ENCODE peak calls at places on chromosomes 12 and 14, in five cellular contexts. I is uterus, T is NCI-H460, A is globus pallidus, F is fibroblast of the aortic adventitia. R is an unnamed sample.

GRCh38 chr12:57754411-57755193 is at the start of gene MARCHF9:
- DNase-seq in I (no peak), T (no peak), A (no peak), F (no peak), R (peak)

GRCh38 chr14:94388027-94388895 is at the start of gene SERPINA1:
- DNase-seq in I (no peak), T (no peak), A (no peak), F (no peak), R (no peak)

GRCh38 chr12:69821441-69822204 is 3.4 kb upstream of the MYRFL start:
- DNase-seq in I (no peak), T (no peak), A (peak), F (peak), R (no peak)

GRCh38 chr14:74913986-74914573 is 9.0 kb downstream of the RPS6KL1 start:
- DNase-seq in I (peak), T (peak), A (peak), F (peak), R (peak)

GRCh38 chr12:122203301-122203967 is at the start of gene B3GNT4:
- DNase-seq in I (peak), T (peak), A (no peak), F (peak), R (peak)

GRCh38 chr12:94326727-94327126 is 132.9 kb downstream of the CEP83 start:
- DNase-seq in I (no peak), T (no peak), A (no peak), F (peak), R (no peak)

GRCh38 chr12:107328442-107329133 is 235.2 kb upstream of the CRY1 start:
- DNase-seq in I (no peak), T (no peak), A (no peak), F (peak), R (no peak)

GRCh38 chr12:40946612-40947194 is 241.4 kb upstream of the PDZRN4 start:
- DNase-seq in I (no peak), T (peak), A (peak), F (peak), R (no peak)

GRCh38 chr14:105337433-105337832 is 22.9 kb downstream of the PACS2 start:
- DNase-seq in I (no peak), T (no peak), A (no peak), F (no peak), R (peak)

GRCh38 chr14:93861846-93862641 is 65.1 kb upstream of the FAM181A start:
- DNase-seq in I (no peak), T (no peak), A (no peak), F (no peak), R (no peak)

GRCh38 chr12:70590051-70590450 is 47.2 kb downstream of the PTPRB start:
- DNase-seq in I (peak), T (peak), A (peak), F (peak), R (peak)

GRCh38 chr12:50102648-50103309 is 1.0 kb upstream of the GPD1 start:
- DNase-seq in I (no peak), T (no peak), A (peak), F (no peak), R (no peak)

GRCh38 chr12:10374624-10375018 is 15.2 kb downstream of the KLRK1 start:
- DNase-seq in I (no peak), T (no peak), A (no peak), F (no peak), R (no peak)

GRCh38 chr14:45610303-45610702 is 357.3 kb upstream of the MIS18BP1 start:
- DNase-seq in I (no peak), T (peak), A (peak), F (no peak), R (no peak)

GRCh38 chr14:91229005-91229382 is 15.5 kb downstream of the GPR68 start:
- DNase-seq in I (no peak), T (no peak), A (no peak), F (no peak), R (no peak)

GRCh38 chr14:93958567-93959238 is 17.7 kb downstream of the ASB2 start:
- DNase-seq in I (no peak), T (no peak), A (no peak), F (no peak), R (no peak)

GRCh38 chr12:110917467-110917866 is 2.9 kb downstream of the MYL2 start:
- DNase-seq in I (no peak), T (no peak), A (no peak), F (peak), R (no peak)

GRCh38 chr14:104724407-104724980 is 465 bp downstream of the ADSS1 start:
- DNase-seq in I (peak), T (no peak), A (no peak), F (no peak), R (peak)

GRCh38 chr14:73136387-73137221 is at the start of gene PSEN1:
- DNase-seq in I (peak), T (peak), A (peak), F (peak), R (peak)

GRCh38 chr14:77067632-77068514 is 30.2 kb upstream of the CIPC start:
- DNase-seq in I (peak), T (peak), A (peak), F (peak), R (peak)

GRCh38 chr12:53052419-53053222 is 2.8 kb downstream of the TNS2 start:
- DNase-seq in I (peak), T (peak), A (peak), F (peak), R (peak)

GRCh38 chr14:103073367-103073875 is 10.6 kb upstream of the LBHD2 start:
- DNase-seq in I (no peak), T (no peak), A (no peak), F (no peak), R (no peak)

GRCh38 chr14:58072288-58073071 is 79.5 kb downstream of the ARMH4 start:
- DNase-seq in I (peak), T (peak), A (peak), F (peak), R (peak)

GRCh38 chr12:107749094-107749493 is 11.8 kb downstream of the PRDM4 start:
- DNase-seq in I (no peak), T (no peak), A (no peak), F (peak), R (no peak)

GRCh38 chr14:90658541-90658967 is 157.7 kb downstream of the TTC7B start:
- DNase-seq in I (no peak), T (no peak), A (peak), F (peak), R (no peak)

GRCh38 chr14:104262515-104263514 is 124.4 kb downstream of the KIF26A start:
- DNase-seq in I (peak), T (no peak), A (no peak), F (no peak), R (peak)

GRCh38 chr12:128857173-128857770 is 4.0 kb downstream of the GLT1D1 start:
- DNase-seq in I (no peak), T (no peak), A (no peak), F (no peak), R (no peak)

GRCh38 chr12:132285991-132286681 is 43.3 kb downstream of the GALNT9 start:
- DNase-seq in I (peak), T (peak), A (peak), F (peak), R (peak)